ENCODE peak calls at places on chromosomes 6 and 20, in six cellular contexts. T is GM23338, M is progenitor cell of endocrine pancreas, X is PC-3, D is endodermal cell, Y is lower lobe of right lung. J is an unnamed sample.
A peak's percentile ranks its signal among the peaks of the same experiment; 100 is the strongest.

GRCh38 chr20:41137412-41138216 is at the start of gene PLCG1:
- DNase-seq in X (peak; percentile 77), T (peak; percentile 91), D (peak; percentile 93), Y (peak; percentile 86), M (peak; percentile 72), J (peak; percentile 42)

GRCh38 chr6:113632220-113632864 is 224.8 kb upstream of the MARCKS start:
- DNase-seq in Y (no peak), M (no peak), D (no peak), T (no peak), X (peak; percentile 89), J (peak; percentile 94)

GRCh38 chr6:19865178-19865577 is 28.0 kb downstream of the ID4 start:
- DNase-seq in Y (no peak), D (no peak), T (no peak), M (no peak), X (peak; percentile 6), J (no peak)

GRCh38 chr6:44061375-44062104 is 65.7 kb downstream of the MRPL14 start:
- DNase-seq in M (no peak), T (no peak), Y (no peak), X (no peak), D (no peak), J (no peak)

GRCh38 chr6:6843057-6843627 is 254.6 kb downstream of the LY86 start:
- DNase-seq in Y (no peak), X (peak; percentile 82), T (no peak), D (peak; percentile 73), M (no peak), J (no peak)

GRCh38 chr6:4941782-4942672 is 61.8 kb downstream of the RPP40 start:
- DNase-seq in Y (no peak), X (peak; percentile 95), M (no peak), D (no peak), T (no peak), J (peak; percentile 89)

GRCh38 chr20:45617591-45617990 is 11.9 kb upstream of the WFDC10A start:
- DNase-seq in M (no peak), Y (no peak), T (no peak), D (no peak), X (peak; percentile 59), J (no peak)

GRCh38 chr6:41055149-41055548 is 2.1 kb downstream of the APOBEC2 start:
- DNase-seq in X (no peak), Y (no peak), D (no peak), T (no peak), M (no peak), J (no peak)

GRCh38 chr20:49098136-49098535 is 52.0 kb downstream of the CSE1L start:
- DNase-seq in M (no peak), X (no peak), T (no peak), Y (no peak), D (no peak), J (no peak)

GRCh38 chr20:1050440-1050839 is 48.3 kb upstream of the RSPO4 start:
- DNase-seq in Y (no peak), X (no peak), T (no peak), M (no peak), D (no peak), J (no peak)

GRCh38 chr6:30491963-30492616 is 2.8 kb downstream of the HLA-E start:
- DNase-seq in X (no peak), T (no peak), D (no peak), Y (no peak), M (no peak), J (no peak)

GRCh38 chr6:111550953-111551352 is 54.7 kb downstream of the TRAF3IP2 start:
- DNase-seq in M (no peak), T (no peak), Y (no peak), X (no peak), D (peak; percentile 49), J (no peak)

GRCh38 chr20:2585811-2586210 is 49.4 kb downstream of the TMC2 start:
- DNase-seq in T (no peak), M (no peak), Y (no peak), X (peak; percentile 69), D (no peak), J (peak; percentile 90)

GRCh38 chr6:109961666-109962065 is 16.4 kb upstream of the GPR6 start:
- DNase-seq in X (peak; percentile 79), M (no peak), T (no peak), Y (no peak), D (no peak), J (no peak)

GRCh38 chr6:17599885-17600526 is at the start of gene FAM8A1:
- DNase-seq in D (peak; percentile 99), X (peak; percentile 94), T (peak; percentile 97), Y (peak; percentile 96), M (peak; percentile 88), J (peak; percentile 77)

GRCh38 chr6:52640170-52640569 is 30.7 kb upstream of the TMEM14A start:
- DNase-seq in D (no peak), T (no peak), X (no peak), M (no peak), Y (no peak), J (peak; percentile 40)

DNA sequence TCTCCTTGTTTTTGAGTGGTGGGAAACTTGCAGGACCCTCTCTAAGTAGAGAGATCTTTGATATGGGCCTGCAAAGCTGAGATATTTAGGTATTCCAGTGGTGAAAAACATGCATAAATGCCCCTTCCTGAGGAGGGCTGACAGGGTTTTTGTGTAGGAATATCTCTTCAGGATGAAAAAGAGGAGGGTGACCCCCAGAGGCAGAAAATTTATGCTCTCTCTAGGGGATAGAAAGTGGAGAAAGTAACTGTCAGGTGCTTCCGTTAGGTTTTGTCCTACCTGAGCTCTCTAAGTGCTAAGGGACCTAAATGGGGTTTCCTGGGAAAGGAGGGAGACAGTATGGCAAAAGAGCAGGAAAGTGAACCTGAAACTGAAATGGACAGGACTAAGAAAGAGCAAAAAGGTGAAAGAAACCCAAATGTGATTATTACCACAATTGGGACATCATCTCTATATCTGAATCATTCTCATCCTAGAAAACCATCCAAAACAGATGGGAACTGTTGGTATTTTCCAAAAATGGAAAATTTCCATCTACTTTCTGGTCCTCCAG is 2.0 kb downstream of the COL19A1 start:
- DNase-seq in M (no peak), X (no peak), T (peak; percentile 17), Y (no peak), D (no peak), J (no peak)
- TF ChIP-seq CTCF in M (no peak), X (no peak), T (peak; percentile 37), Y (no peak), D (peak; percentile 24), J (no peak)

DNA sequence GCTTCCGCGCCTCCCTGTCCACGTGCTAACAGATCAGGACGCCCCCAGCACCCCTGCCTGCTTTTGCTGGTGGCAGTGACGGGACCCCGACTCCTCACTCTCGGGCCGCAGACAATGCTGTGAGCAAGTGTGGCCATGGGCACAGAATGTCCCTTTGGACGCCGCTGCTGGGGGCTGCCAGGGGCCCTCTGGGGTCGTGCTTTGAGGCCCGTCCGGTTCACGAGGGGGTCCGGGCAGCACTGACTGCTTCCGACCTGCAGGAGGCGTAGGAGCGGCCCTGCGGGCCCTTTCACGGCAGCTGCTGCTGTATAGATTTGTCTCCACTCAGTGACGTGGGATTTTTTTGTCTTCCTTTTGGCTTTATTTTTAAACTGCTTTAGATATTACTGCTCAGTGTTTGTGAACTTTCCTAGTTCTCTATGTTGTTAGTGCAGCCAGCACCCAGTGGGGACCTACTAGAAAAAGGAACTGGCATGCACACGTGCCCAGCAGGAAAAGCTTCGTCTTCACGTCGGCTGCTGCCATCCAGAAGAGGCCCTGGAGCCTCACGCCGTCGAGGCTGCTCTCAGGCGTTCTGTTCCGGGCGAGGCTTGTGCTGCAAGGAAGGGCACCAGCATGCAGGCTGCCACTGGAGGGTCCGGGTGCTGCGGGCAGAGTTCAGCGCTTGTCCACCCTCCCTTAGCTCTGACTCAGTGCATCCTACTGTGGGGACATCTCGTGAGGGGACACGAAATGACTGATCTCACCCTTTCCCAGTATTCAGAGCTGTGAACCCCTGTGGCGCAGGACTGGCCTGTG is 21.7 kb downstream of the UCKL1 start:
- DNase-seq in D (peak; percentile 84), X (no peak), T (peak; percentile 72), M (no peak), Y (no peak), J (no peak)
- TF ChIP-seq CTCF in D (peak; percentile 83), X (peak; percentile 47), T (peak; percentile 72), M (peak; percentile 48), Y (peak; percentile 24), J (peak; percentile 61)

GRCh38 chr6:169291639-169292339 is 38.1 kb upstream of the THBS2 start:
- DNase-seq in T (no peak), M (no peak), Y (no peak), D (no peak), X (no peak), J (no peak)

GRCh38 chr6:169289671-169290408 is 36.2 kb upstream of the THBS2 start:
- DNase-seq in Y (no peak), M (no peak), T (no peak), D (no peak), X (peak; percentile 5), J (peak; percentile 36)

GRCh38 chr6:169291148-169291547 is 37.5 kb upstream of the THBS2 start:
- DNase-seq in M (no peak), T (no peak), D (no peak), X (no peak), Y (no peak), J (no peak)

GRCh38 chr6:169293196-169293595 is 39.5 kb upstream of the THBS2 start:
- DNase-seq in Y (no peak), M (no peak), T (no peak), X (no peak), D (no peak), J (no peak)

GRCh38 chr6:169292340-169293124 is 38.9 kb upstream of the THBS2 start:
- DNase-seq in M (no peak), D (no peak), Y (no peak), T (no peak), X (peak; percentile 57), J (peak; percentile 91)
- TF ChIP-seq CTCF in M (no peak), D (no peak), Y (no peak), T (no peak), X (no peak), J (no peak)

GRCh38 chr6:134453792-134454510 is 136.0 kb upstream of the SGK1 start:
- DNase-seq in X (peak; percentile 45), D (peak; percentile 71), T (peak; percentile 82), Y (no peak), M (no peak), J (no peak)

GRCh38 chr6:134449004-134449403 is 131.1 kb upstream of the SGK1 start:
- DNase-seq in Y (no peak), M (no peak), X (no peak), T (no peak), D (no peak), J (no peak)

GRCh38 chr6:134452901-134453300 is 135.0 kb upstream of the SGK1 start:
- DNase-seq in Y (no peak), X (no peak), M (no peak), T (no peak), D (no peak), J (no peak)

GRCh38 chr6:134449781-134450180 is 131.9 kb upstream of the SGK1 start:
- DNase-seq in D (no peak), T (no peak), X (no peak), M (no peak), Y (no peak), J (no peak)

GRCh38 chr6:134451529-134451928 is 133.6 kb upstream of the SGK1 start:
- DNase-seq in Y (no peak), T (peak; percentile 46), D (no peak), X (no peak), M (no peak), J (no peak)
- TF ChIP-seq CTCF in Y (no peak), T (peak; percentile 53), D (peak; percentile 40), X (no peak), M (no peak), J (no peak)

J was measured in brain microvascular endothelial cell.